ENCODE peak calls at places on chromosomes 11 and 22, in eight cellular contexts. L is mucosa of descending colon, Z is choroid plexus epithelial cell, M is endothelial cell, J is GM13977, S is AG09319, P is astrocyte of the spinal cord, F is WTC11. Y is an unnamed sample.
A peak's percentile ranks its signal among the peaks of the same experiment; 100 is the strongest.

GRCh38 chr11:1039481-1040427 is 3.2 kb upstream of the MUC6 start:
- DNase-seq in S (no peak), J (no peak), P (no peak), M (no peak), F (no peak), L (no peak), Z (no peak), Y (no peak)

GRCh38 chr11:60905551-60906113 is 753 bp downstream of the PRPF19 start:
- DNase-seq in F (no peak), P (peak; percentile 52), L (peak; percentile 44), Z (peak; percentile 17), S (no peak), J (no peak), M (no peak), Y (peak; percentile 33)

GRCh38 chr11:130772266-130773227 is 143.7 kb downstream of the SNX19 start:
- DNase-seq in Z (peak; percentile 98), L (peak; percentile 41), M (no peak), F (no peak), P (peak; percentile 97), J (no peak), S (peak; percentile 97), Y (no peak)

GRCh38 chr11:69486773-69487266 is 5.4 kb downstream of the LINC01488 start:
- DNase-seq in L (no peak), Z (no peak), M (no peak), F (no peak), P (no peak), J (no peak), S (no peak), Y (no peak)

GRCh38 chr11:129790131-129790530 is 25.5 kb upstream of the TMEM45B start:
- DNase-seq in Z (peak; percentile 54), S (no peak), F (no peak), J (no peak), P (no peak), L (no peak), M (no peak), Y (no peak)

GRCh38 chr11:11265994-11266606 is 87.0 kb downstream of the CSNK2A3 start:
- DNase-seq in P (peak; percentile 7), F (peak; percentile 87), M (peak; percentile 68), L (peak; percentile 74), J (peak; percentile 80), S (no peak), Z (peak; percentile 29), Y (peak; percentile 74)

GRCh38 chr11:95337175-95337957 is 106.4 kb upstream of the SESN3 start:
- DNase-seq in L (peak; percentile 51), F (peak; percentile 51), M (peak; percentile 31), S (peak; percentile 34), J (peak; percentile 36), P (peak; percentile 73), Z (peak; percentile 69), Y (peak; percentile 65)

GRCh38 chr22:30584441-30584840 is 7.3 kb downstream of the PES1 start:
- DNase-seq in P (no peak), F (no peak), S (no peak), M (no peak), L (no peak), Z (no peak), J (no peak), Y (no peak)

GRCh38 chr11:76596652-76597051 is 73.9 kb downstream of the LRRC32 start:
- DNase-seq in S (no peak), Z (no peak), F (no peak), L (no peak), J (no peak), P (no peak), M (no peak), Y (no peak)

GRCh38 chr11:74005721-74006517 is 3.0 kb downstream of the UCP3 start:
- DNase-seq in M (no peak), S (no peak), F (no peak), P (no peak), J (no peak), L (no peak), Z (no peak), Y (no peak)

GRCh38 chr11:77055056-77055680 is 11.6 kb upstream of the CAPN5 start:
- DNase-seq in M (no peak), Z (no peak), S (no peak), P (no peak), J (no peak), F (no peak), L (no peak), Y (no peak)

GRCh38 chr22:49425356-49425755 is 402.3 kb downstream of the BRD1 start:
- DNase-seq in J (no peak), F (no peak), Z (no peak), L (no peak), S (no peak), M (no peak), P (no peak), Y (no peak)

GRCh38 chr11:353315-353857 is 15.9 kb upstream of the B4GALNT4 start:
- DNase-seq in Z (peak; percentile 91), F (no peak), S (peak; percentile 91), J (no peak), L (peak; percentile 78), M (no peak), P (peak; percentile 84), Y (no peak)

GRCh38 chr22:46355996-46356471 is 20.5 kb downstream of the TRMU start:
- DNase-seq in M (no peak), P (no peak), F (no peak), J (no peak), Z (no peak), L (no peak), S (no peak), Y (no peak)

GRCh38 chr11:64856382-64857227 is 12.2 kb upstream of the CDC42BPG start:
- DNase-seq in P (peak; percentile 62), J (no peak), L (peak; percentile 40), Z (peak; percentile 53), M (no peak), F (no peak), S (no peak), Y (peak; percentile 82)

GRCh38 chr11:76756341-76756771 is 26.8 kb upstream of the TSKU start:
- DNase-seq in F (no peak), L (no peak), Z (no peak), S (no peak), M (no peak), P (no peak), J (no peak), Y (no peak)

GRCh38 chr11:134393638-134394037 is 18.4 kb downstream of the B3GAT1 start:
- DNase-seq in Z (no peak), F (peak; percentile 33), L (peak; percentile 53), M (peak; percentile 31), P (no peak), J (no peak), S (no peak), Y (no peak)
- TF ChIP-seq CTCF in Z (no peak), F (no peak), L (no peak), M (no peak), P (no peak), J (peak; percentile 10), S (no peak), Y (no peak)

GRCh38 chr11:43879789-43880639 is 617 bp upstream of the ALKBH3 start:
- DNase-seq in M (no peak), Z (no peak), F (no peak), L (no peak), J (no peak), P (no peak), S (no peak), Y (no peak)

GRCh38 chr11:43874738-43875137 is 5.9 kb upstream of the ALKBH3 start:
- DNase-seq in F (no peak), P (no peak), Z (no peak), M (no peak), J (no peak), L (no peak), S (no peak), Y (no peak)

GRCh38 chr11:43880640-43881159 is at the start of gene ALKBH3:
- DNase-seq in M (peak; percentile 88), F (peak; percentile 87), L (peak; percentile 90), J (peak; percentile 86), Z (peak; percentile 97), S (peak; percentile 85), P (peak; percentile 94), Y (peak; percentile 95)
- TF ChIP-seq CTCF in M (no peak), F (no peak), L (no peak), J (no peak), Z (peak; percentile 18), S (no peak), P (no peak), Y (no peak)

GRCh38 chr11:134536677-134537076 is 124.6 kb upstream of the B3GAT1 start:
- DNase-seq in F (no peak), M (no peak), J (no peak), L (no peak), S (no peak), P (no peak), Z (no peak), Y (no peak)
- TF ChIP-seq CTCF in F (no peak), M (no peak), J (no peak), L (no peak), S (no peak), P (no peak), Z (no peak), Y (no peak)

GRCh38 chr11:117096973-117097566 is 1.2 kb downstream of the SIK3 start:
- DNase-seq in P (no peak), F (no peak), S (no peak), J (no peak), L (peak; percentile 14), Z (no peak), M (no peak), Y (no peak)

GRCh38 chr11:117097567-117098268 is 510 bp downstream of the SIK3 start:
- DNase-seq in J (peak; percentile 54), S (no peak), P (no peak), M (peak; percentile 50), F (peak; percentile 51), L (peak; percentile 49), Z (peak; percentile 16), Y (peak; percentile 43)

GRCh38 chr11:117096140-117096972 is 1.9 kb downstream of the SIK3 start:
- DNase-seq in M (no peak), F (peak; percentile 32), S (no peak), Z (peak; percentile 19), J (peak; percentile 82), P (no peak), L (peak; percentile 31), Y (peak; percentile 52)

GRCh38 chr11:117099681-117100080 is 1.5 kb upstream of the SIK3 start:
- DNase-seq in J (no peak), P (no peak), Z (no peak), L (no peak), F (no peak), S (no peak), M (no peak), Y (no peak)

DNA sequence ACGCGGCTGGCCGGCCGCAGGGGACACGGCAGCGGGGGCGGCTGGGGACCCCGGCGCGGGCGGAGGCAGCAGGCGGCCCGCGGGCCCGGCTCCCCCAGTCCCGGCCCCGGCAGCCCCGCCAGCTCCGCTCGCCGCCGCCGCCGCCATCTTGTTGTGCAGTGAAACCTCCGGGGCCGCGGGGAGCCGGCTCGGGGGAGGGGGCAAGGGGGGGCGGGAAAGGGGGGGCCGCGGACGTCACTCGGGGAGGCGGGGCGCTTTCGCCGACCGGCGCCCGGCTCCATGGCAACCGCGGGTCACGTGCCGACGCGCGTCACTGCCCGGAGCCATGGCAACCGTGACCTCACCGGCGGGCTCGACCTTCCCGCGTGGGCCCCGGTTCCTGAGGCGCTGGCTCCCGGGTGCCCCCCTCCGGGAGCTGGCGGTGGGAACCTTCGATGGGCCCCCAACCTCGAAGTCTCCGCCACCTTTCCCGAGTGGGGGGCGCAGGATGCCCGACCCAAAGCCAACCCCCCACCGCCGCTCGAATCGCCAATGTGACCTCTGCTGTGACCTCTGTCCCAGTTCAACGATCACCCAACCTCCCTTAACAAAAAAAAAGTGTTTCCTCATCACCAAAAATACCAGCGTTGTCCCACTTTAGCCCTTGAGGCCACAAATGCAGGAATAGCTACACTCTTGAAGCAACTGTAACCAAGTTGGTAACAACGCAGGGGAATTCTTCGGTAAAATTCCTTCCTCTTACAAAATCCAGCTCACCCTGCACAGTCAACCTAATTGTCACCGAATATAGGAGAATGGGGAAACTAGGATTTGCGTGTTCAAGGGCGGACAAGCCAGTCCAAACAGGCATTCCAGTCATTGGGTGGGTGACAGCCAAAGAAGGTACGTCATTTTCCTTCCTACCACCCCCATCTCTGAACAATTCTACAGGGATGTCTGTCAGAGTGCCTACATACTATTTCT is at the start of gene SIK3:
- DNase-seq in F (peak; percentile 90), P (peak; percentile 91), L (peak; percentile 96), J (peak; percentile 99), S (peak; percentile 81), M (peak; percentile 93), Z (peak; percentile 96), Y (peak; percentile 92)
- TF ChIP-seq CTCF in F (no peak), P (peak; percentile 55), L (peak; percentile 58), J (peak; percentile 71), S (peak; percentile 50), M (no peak), Z (peak; percentile 51), Y (peak; percentile 16)